ENCODE peak calls at places on chromosome 1, in ten cellular contexts. J is body of pancreas, K is WTC11, Q is transverse colon, B is astrocyte of the spinal cord, T is GM23338, O is Peyer's patch, D is A549, X is Panc1, R is psoas muscle. L is an unnamed sample.

GRCh38 chr1:165697491-165697880 is 876 bp downstream of the ALDH9A1 start:
- DNase-seq in J (no peak), K (no peak), Q (no peak), B (no peak), T (no peak), O (no peak), D (no peak), X (no peak), R (no peak), L (no peak)

GRCh38 chr1:16630661-16631247 is 17.4 kb upstream of the NBPF1 start:
- DNase-seq in J (no peak), K (no peak), Q (peak; percentile 24), B (no peak), T (peak; percentile 28), O (peak; percentile 53), D (no peak), X (no peak), R (peak; percentile 19), L (no peak)

GRCh38 chr1:1371741-1372711 is 3.0 kb downstream of the AURKAIP1 start:
- DNase-seq in J (peak; percentile 81), K (peak; percentile 92), Q (peak; percentile 78), B (peak; percentile 52), T (peak; percentile 86), O (peak; percentile 89), D (peak; percentile 71), X (peak; percentile 32), R (peak; percentile 74), L (peak; percentile 76)

GRCh38 chr1:79044974-79045650 is 38.6 kb upstream of the ADGRL4 start:
- DNase-seq in J (no peak), K (peak; percentile 46), Q (no peak), B (no peak), T (peak; percentile 65), O (no peak), D (no peak), X (no peak), R (no peak), L (no peak)

GRCh38 chr1:9835758-9836631 is 12.2 kb upstream of the CLSTN1 start:
- DNase-seq in J (no peak), K (peak; percentile 73), Q (peak; percentile 50), B (peak; percentile 23), T (peak; percentile 80), O (peak; percentile 46), D (no peak), X (no peak), R (no peak), L (no peak)

GRCh38 chr1:215606564-215607168 is 39.6 kb downstream of the KCTD3 start:
- DNase-seq in J (no peak), K (no peak), Q (no peak), B (peak; percentile 39), T (peak; percentile 40), O (no peak), D (peak; percentile 15), X (no peak), R (no peak), L (no peak)

GRCh38 chr1:180948357-180948756 is 35.7 kb downstream of the KIAA1614 start:
- DNase-seq in J (no peak), K (no peak), Q (peak; percentile 26), B (no peak), T (no peak), O (no peak), D (no peak), X (no peak), R (no peak), L (no peak)

GRCh38 chr1:217433664-217434063 is 197.2 kb downstream of the GPATCH2 start:
- DNase-seq in J (no peak), K (no peak), Q (no peak), B (no peak), T (no peak), O (no peak), D (no peak), X (no peak), R (no peak), L (no peak)

GRCh38 chr1:10430216-10431064 is at the start of gene CENPS:
- DNase-seq in J (peak; percentile 94), K (peak; percentile 94), Q (peak; percentile 95), B (peak; percentile 87), T (peak; percentile 98), O (peak; percentile 97), D (peak; percentile 82), X (peak; percentile 46), R (peak; percentile 95), L (peak; percentile 90)

GRCh38 chr1:8905582-8906191 is 27.2 kb upstream of the ENO1 start:
- DNase-seq in J (no peak), K (no peak), Q (no peak), B (no peak), T (no peak), O (no peak), D (no peak), X (no peak), R (no peak), L (no peak)

GRCh38 chr1:98323906-98324358 is 337.6 kb upstream of the SNX7 start:
- DNase-seq in J (no peak), K (no peak), Q (peak; percentile 19), B (peak; percentile 98), T (peak; percentile 33), O (peak; percentile 52), D (peak; percentile 35), X (peak; percentile 57), R (no peak), L (peak; percentile 28)

GRCh38 chr1:17816511-17816910 is 61.4 kb downstream of the ACTL8 start:
- DNase-seq in J (no peak), K (no peak), Q (peak; percentile 31), B (no peak), T (no peak), O (no peak), D (no peak), X (no peak), R (no peak), L (no peak)
- TF ChIP-seq CTCF in J (no peak), K (no peak), Q (no peak), B (no peak), T (no peak), O (no peak), D (no peak), X (no peak), R (no peak), L (no peak)

GRCh38 chr1:226308723-226309397 is at the start of gene LIN9:
- DNase-seq in J (peak; percentile 88), K (peak; percentile 95), Q (peak; percentile 94), B (peak; percentile 92), T (peak; percentile 98), O (peak; percentile 96), D (peak; percentile 79), X (no peak), R (peak; percentile 89), L (peak; percentile 89)

GRCh38 chr1:226310637-226311195 is 1.8 kb upstream of the LIN9 start:
- DNase-seq in J (no peak), K (no peak), Q (peak; percentile 56), B (no peak), T (no peak), O (peak; percentile 68), D (peak; percentile 25), X (no peak), R (no peak), L (no peak)

GRCh38 chr1:226310123-226310540 is 1.2 kb upstream of the LIN9 start:
- DNase-seq in J (no peak), K (no peak), Q (no peak), B (no peak), T (peak; percentile 39), O (no peak), D (no peak), X (no peak), R (no peak), L (no peak)

GRCh38 chr1:226308166-226308722 is 720 bp downstream of the LIN9 start:
- DNase-seq in J (peak; percentile 15), K (no peak), Q (peak; percentile 44), B (peak; percentile 6), T (peak; percentile 51), O (peak; percentile 61), D (peak; percentile 33), X (no peak), R (no peak), L (no peak)

GRCh38 chr1:226309398-226310122 is 596 bp upstream of the LIN9 start:
- DNase-seq in J (no peak), K (peak; percentile 66), Q (no peak), B (no peak), T (peak; percentile 40), O (no peak), D (peak; percentile 68), X (no peak), R (no peak), L (no peak)
- TF ChIP-seq CTCF in J (peak; percentile 37), K (no peak), Q (peak; percentile 17), B (peak; percentile 29), T (no peak), O (no peak), D (no peak), X (no peak), R (no peak), L (no peak)

GRCh38 chr1:56434025-56434424 is 145.3 kb downstream of the PLPP3 start:
- DNase-seq in J (no peak), K (no peak), Q (no peak), B (no peak), T (no peak), O (no peak), D (no peak), X (no peak), R (no peak), L (no peak)

GRCh38 chr1:56433056-56433577 is 146.2 kb downstream of the PLPP3 start:
- DNase-seq in J (no peak), K (no peak), Q (no peak), B (no peak), T (no peak), O (peak; percentile 69), D (no peak), X (no peak), R (no peak), L (no peak)

GRCh38 chr1:56436338-56436695 is 143.0 kb downstream of the PLPP3 start:
- DNase-seq in J (no peak), K (no peak), Q (no peak), B (no peak), T (no peak), O (no peak), D (no peak), X (no peak), R (no peak), L (no peak)

GRCh38 chr1:56435434-56436337 is 143.7 kb downstream of the PLPP3 start:
- DNase-seq in J (no peak), K (peak; percentile 25), Q (no peak), B (no peak), T (peak; percentile 67), O (no peak), D (no peak), X (no peak), R (no peak), L (no peak)

DNA sequence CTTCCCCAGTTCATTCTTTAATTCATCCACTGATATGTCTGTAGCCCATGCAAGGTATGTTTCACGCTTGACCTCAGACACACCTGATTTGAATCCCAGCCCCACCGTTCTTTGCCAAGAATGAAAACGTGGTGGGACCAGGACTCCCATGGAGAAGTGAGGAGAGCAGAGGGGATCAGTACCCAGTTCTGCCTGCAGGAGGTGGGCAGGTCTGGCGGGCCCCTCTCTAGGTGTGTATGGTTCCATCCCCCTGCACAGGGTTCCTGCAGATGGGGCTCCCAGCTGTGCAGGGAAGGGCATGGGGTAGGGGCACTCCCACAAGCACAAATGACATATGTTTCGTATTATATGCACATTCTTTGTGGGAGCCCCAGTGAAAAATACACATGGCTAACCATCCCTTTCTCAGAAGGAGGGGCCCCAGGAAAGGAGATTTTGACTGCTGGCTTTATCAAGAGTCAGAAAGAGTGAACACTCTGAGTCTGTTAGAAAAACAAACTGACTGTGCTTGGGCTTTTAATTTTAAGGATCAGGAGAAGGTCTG is 144.6 kb downstream of the PLPP3 start:
- DNase-seq in J (no peak), K (peak; percentile 30), Q (no peak), B (no peak), T (peak; percentile 35), O (no peak), D (no peak), X (no peak), R (no peak), L (no peak)
- TF ChIP-seq CTCF in J (no peak), K (peak; percentile 29), Q (no peak), B (no peak), T (peak; percentile 47), O (no peak), D (no peak), X (no peak), R (no peak), L (no peak)

GRCh38 chr1:41239988-41240610 is 2.0 kb downstream of the SCMH1 start:
- DNase-seq in J (peak; percentile 19), K (no peak), Q (no peak), B (peak; percentile 63), T (no peak), O (no peak), D (peak; percentile 10), X (no peak), R (no peak), L (no peak)
- TF ChIP-seq CTCF in J (peak; percentile 60), K (no peak), Q (no peak), B (peak; percentile 42), T (no peak), O (no peak), D (peak; percentile 43), X (peak; percentile 21), R (no peak), L (no peak)